ENCODE peak calls at places on chromosomes 1 and 21, in eight cellular contexts. X is transverse colon, V is sigmoid colon, E is stomach, F is K562, H is ovary, Z is GM12878, G is A549. J is an unnamed sample.

GRCh38 chr1:193058529-193059281 is 455 bp downstream of the UCHL5 start:
- DNase-seq in Z (peak; percentile 62), V (peak; percentile 72), G (peak; percentile 42), E (peak; percentile 44), X (peak; percentile 54), H (no peak), F (peak; percentile 52), J (peak; percentile 81)

GRCh38 chr1:18160290-18160942 is 52.8 kb downstream of the IGSF21 start:
- DNase-seq in G (no peak), X (peak; percentile 59), Z (no peak), F (no peak), H (no peak), V (peak; percentile 80), E (no peak), J (no peak)

GRCh38 chr1:183932412-183932811 is 105.1 kb downstream of the COLGALT2 start:
- DNase-seq in F (no peak), V (peak; percentile 97), G (no peak), Z (no peak), E (peak; percentile 31), H (peak; percentile 86), X (peak; percentile 60), J (peak; percentile 73)

GRCh38 chr1:119081267-119081666 is 59.2 kb downstream of the WARS2 start:
- DNase-seq in F (no peak), Z (no peak), V (no peak), X (no peak), E (no peak), H (no peak), G (no peak), J (no peak)

GRCh38 chr1:192580351-192580962 is 4.9 kb downstream of the RGS1 start:
- DNase-seq in Z (peak; percentile 81), E (no peak), G (peak; percentile 64), F (no peak), V (no peak), X (peak; percentile 16), H (no peak), J (no peak)

GRCh38 chr1:29506678-29507225 is 270.4 kb downstream of the PTPRU start:
- DNase-seq in Z (no peak), F (no peak), X (no peak), E (peak; percentile 13), G (no peak), V (no peak), H (no peak), J (peak; percentile 22)

GRCh38 chr1:165152109-165152508 is 204.4 kb downstream of the LMX1A start:
- DNase-seq in G (no peak), H (no peak), E (no peak), Z (no peak), F (no peak), V (no peak), X (no peak), J (no peak)

GRCh38 chr1:20139776-20140612 is 871 bp downstream of the PLA2G2F start:
- DNase-seq in Z (no peak), H (no peak), E (no peak), X (no peak), V (peak; percentile 40), F (no peak), G (no peak), J (peak; percentile 61)

GRCh38 chr21:27648560-27648959 is 681.7 kb upstream of the ADAMTS5 start:
- DNase-seq in X (no peak), H (no peak), F (no peak), G (no peak), V (no peak), Z (no peak), E (no peak), J (no peak)

GRCh38 chr21:44368711-44369446 is 15.5 kb downstream of the TRPM2 start:
- DNase-seq in E (no peak), X (no peak), F (no peak), G (no peak), V (peak; percentile 62), H (no peak), Z (no peak), J (no peak)

GRCh38 chr1:63329621-63330330 is 7.4 kb downstream of the FOXD3 start:
- DNase-seq in G (no peak), F (no peak), V (no peak), H (no peak), X (no peak), Z (no peak), E (no peak), J (no peak)

GRCh38 chr1:100277866-100278265 is 11.8 kb downstream of the RTCA start:
- DNase-seq in G (peak; percentile 10), F (no peak), E (no peak), Z (no peak), V (no peak), X (no peak), H (no peak), J (no peak)

GRCh38 chr1:156180471-156180870 is 13.4 kb upstream of the SLC25A44 start:
- DNase-seq in H (no peak), V (no peak), F (no peak), X (no peak), E (no peak), Z (no peak), G (no peak), J (no peak)

GRCh38 chr1:107555578-107555977 is 409.4 kb downstream of the VAV3 start:
- DNase-seq in E (no peak), Z (no peak), H (no peak), X (no peak), F (no peak), G (no peak), V (no peak), J (no peak)

GRCh38 chr1:22101995-22102394 is 40.9 kb downstream of the WNT4 start:
- DNase-seq in H (no peak), F (no peak), X (no peak), G (no peak), V (no peak), E (no peak), Z (no peak), J (no peak)

GRCh38 chr1:16076871-16077250 is 3.4 kb upstream of the FAM131C start:
- DNase-seq in V (no peak), Z (no peak), E (no peak), G (peak; percentile 67), X (no peak), H (peak; percentile 27), F (no peak), J (no peak)

GRCh38 chr1:243595527-243596206 is 254.4 kb downstream of the AKT3 start:
- DNase-seq in G (no peak), X (no peak), Z (no peak), E (no peak), H (no peak), F (no peak), V (no peak), J (no peak)

GRCh38 chr1:243598433-243598832 is 251.6 kb downstream of the AKT3 start:
- DNase-seq in X (no peak), Z (no peak), E (no peak), G (peak; percentile 39), F (no peak), V (no peak), H (no peak), J (no peak)

GRCh38 chr1:243594455-243594854 is 255.6 kb downstream of the AKT3 start:
- DNase-seq in F (no peak), X (no peak), V (no peak), G (no peak), H (no peak), Z (no peak), E (no peak), J (no peak)

GRCh38 chr1:243597383-243597782 is 252.7 kb downstream of the AKT3 start:
- DNase-seq in V (no peak), Z (no peak), H (no peak), X (no peak), E (no peak), G (no peak), F (no peak), J (no peak)

DNA sequence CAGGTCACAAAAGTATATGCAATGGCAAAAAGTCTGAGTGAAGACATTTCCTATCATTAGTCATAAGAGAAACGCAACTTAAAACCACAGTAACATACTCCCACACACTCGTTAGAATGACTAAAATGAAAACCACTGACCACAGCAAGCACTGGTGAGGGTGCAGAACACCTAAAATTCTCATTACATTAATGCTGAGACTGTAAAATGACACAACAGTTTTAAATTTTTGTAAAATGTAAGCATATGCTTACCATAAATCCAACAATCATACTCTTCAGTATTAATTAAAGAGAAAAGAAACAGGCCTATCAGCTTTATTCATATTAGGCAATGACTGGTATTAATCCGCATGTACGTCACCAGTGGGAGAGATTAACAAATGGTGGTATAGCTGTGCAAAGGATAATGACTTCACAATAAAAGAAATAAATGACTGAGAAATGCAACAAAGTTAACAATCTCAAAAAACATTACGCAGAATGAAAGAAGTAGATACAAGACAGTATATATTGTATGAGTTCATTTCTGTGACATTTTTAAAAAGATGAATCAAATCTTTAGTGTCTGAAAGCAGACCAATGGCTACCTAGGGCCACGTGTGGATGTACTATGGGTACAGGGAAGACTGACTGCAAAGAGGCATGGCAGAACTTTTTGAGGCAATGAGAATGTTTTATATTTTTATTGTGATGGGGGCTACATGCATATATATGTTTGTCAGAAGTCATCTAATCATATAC is 253.4 kb downstream of the AKT3 start:
- DNase-seq in G (no peak), E (no peak), X (no peak), V (no peak), H (no peak), F (no peak), Z (peak; percentile 76), J (no peak)
- TF ChIP-seq EP300 in G (no peak), E (no peak), X (no peak), V (no peak), H (no peak), F (no peak), Z (peak; percentile 90), J (no peak)

GRCh38 chr1:55289042-55289441 is 73.9 kb upstream of the USP24 start:
- DNase-seq in F (no peak), G (no peak), V (no peak), Z (no peak), H (no peak), E (no peak), X (no peak), J (no peak)
- TF ChIP-seq POLR2A in F (no peak), G (no peak), V (no peak), Z (no peak), H (no peak), E (no peak), X (no peak), J (no peak)

GRCh38 chr1:109499661-109500536 is 6.0 kb downstream of the CYB561D1 start:
- DNase-seq in Z (no peak), X (peak; percentile 83), F (peak; percentile 54), V (no peak), G (peak; percentile 56), H (no peak), E (peak; percentile 66), J (no peak)
- TF ChIP-seq EP300 in Z (no peak), X (no peak), F (no peak), V (no peak), G (no peak), H (no peak), E (no peak), J (no peak)

GRCh38 chr1:212665241-212666115 is 34.2 kb downstream of the BATF3 start:
- DNase-seq in Z (no peak), V (peak; percentile 90), G (peak; percentile 87), F (peak; percentile 85), H (peak; percentile 58), E (peak; percentile 83), X (peak; percentile 84), J (no peak)
- TF ChIP-seq POLR2A in Z (no peak), V (no peak), G (peak; percentile 38), F (no peak), H (no peak), E (no peak), X (no peak), J (no peak)

GRCh38 chr1:215539803-215540575 is 27.1 kb upstream of the KCTD3 start:
- DNase-seq in H (no peak), G (no peak), X (peak; percentile 18), E (peak; percentile 39), Z (no peak), V (peak; percentile 80), F (no peak), J (no peak)
- TF ChIP-seq EP300 in H (no peak), G (no peak), X (no peak), E (no peak), Z (no peak), V (no peak), F (no peak), J (no peak)

GRCh38 chr1:96721382-96722160 is at the start of gene PTBP2:
- DNase-seq in X (peak; percentile 84), E (peak; percentile 80), Z (peak; percentile 25), V (peak; percentile 88), H (peak; percentile 85), F (peak; percentile 87), G (peak; percentile 69), J (peak; percentile 86)
- TF ChIP-seq POLR2A in X (peak; percentile 16), E (no peak), Z (peak; percentile 85), V (no peak), H (peak; percentile 49), F (peak; percentile 83), G (peak; percentile 24), J (peak; percentile 56)

J was measured in suprapubic skin.